ENCODE peak calls at places on chromosomes 3 and 15, in nine cellular contexts. J is neural progenitor cell, I is Peyer's patch, N is IMR-90, A is lower lobe of right lung, T is HepG2, C is H9, E is endodermal cell, W is left ventricle myocardium inferior. Z is an unnamed sample. For H3K4me1, the result is how much of the 10 kb centered on the place peaks cover.

GRCh38 chr3:53255360-53255774 is 455 bp downstream of the TKT start:
- DNase-seq in I (peak), E (no peak), W (peak), J (no peak), A (peak), C (no peak), T (no peak), N (no peak), Z (peak)

GRCh38 chr3:167840247-167840646 is 104.7 kb downstream of the SERPINI1 start:
- DNase-seq in I (no peak), E (no peak), N (no peak), T (no peak), W (no peak), C (no peak), J (no peak), A (no peak), Z (no peak)

GRCh38 chr3:55486101-55486856 is 827 bp downstream of the WNT5A start:
- DNase-seq in E (peak), A (peak), C (peak), W (peak), T (no peak), N (peak), I (no peak), J (peak), Z (no peak)

GRCh38 chr3:179750720-179751328 is 98.0 kb downstream of the USP13 start:
- DNase-seq in E (no peak), W (no peak), T (peak), J (peak), N (peak), C (no peak), A (no peak), I (no peak), Z (no peak)

GRCh38 chr3:156483426-156483825 is 71.5 kb downstream of the SSR3 start:
- DNase-seq in I (peak), E (no peak), A (no peak), N (peak), J (no peak), W (no peak), T (no peak), C (no peak), Z (no peak)

GRCh38 chr3:167450195-167450594 is 23.6 kb downstream of the SERPINI2 start:
- DNase-seq in W (no peak), N (no peak), A (no peak), C (no peak), E (no peak), T (no peak), I (no peak), J (no peak), Z (no peak)

GRCh38 chr3:192130534-192131132 is 596.7 kb downstream of the FGF12 start:
- DNase-seq in T (peak), A (no peak), C (peak), J (peak), I (peak), W (peak), N (peak), E (peak), Z (no peak)

GRCh38 chr3:60555704-60556340 is 695.4 kb downstream of the FHIT start:
- DNase-seq in N (peak), A (no peak), C (peak), E (peak), J (peak), T (no peak), W (no peak), I (no peak), Z (no peak)

GRCh38 chr3:108312656-108313055 is 16.3 kb downstream of the HHLA2 start:
- DNase-seq in E (no peak), W (no peak), C (no peak), J (no peak), T (no peak), I (no peak), A (no peak), N (peak), Z (no peak)

GRCh38 chr3:140022061-140022781 is 87.2 kb downstream of the CLSTN2 start:
- DNase-seq in T (no peak), C (no peak), E (no peak), I (no peak), A (no peak), W (peak), N (no peak), J (no peak), Z (no peak)

GRCh38 chr3:50675179-50676030 is 678 bp downstream of the DOCK3 start:
- DNase-seq in T (no peak), W (peak), I (peak), J (peak), E (peak), A (peak), N (no peak), C (peak), Z (peak)

GRCh38 chr15:62110000-62110851 is 43.4 kb downstream of the C2CD4A start:
- DNase-seq in A (no peak), W (no peak), J (no peak), N (peak), I (no peak), E (no peak), T (no peak), C (no peak), Z (no peak)

GRCh38 chr15:60945196-60945595 is 283.9 kb downstream of the RORA start:
- DNase-seq in T (no peak), J (no peak), A (no peak), E (no peak), W (peak), C (no peak), I (no peak), N (no peak), Z (no peak)

GRCh38 chr15:77659350-77660321 is 26.9 kb upstream of the LINGO1 start:
- DNase-seq in C (peak), A (peak), T (peak), W (peak), E (peak), N (peak), I (no peak), J (peak), Z (no peak)

GRCh38 chr3:11136871-11137626 is 17.2 kb upstream of the HRH1 start:
- DNase-seq in E (peak), A (no peak), T (peak), C (peak), J (no peak), W (no peak), I (no peak), N (peak), Z (no peak)

GRCh38 chr3:187247398-187247797 is 44.1 kb downstream of the MASP1 start:
- DNase-seq in N (no peak), W (no peak), T (no peak), E (no peak), J (no peak), A (no peak), C (no peak), I (no peak), Z (no peak)

GRCh38 chr3:42780892-42781700 is 8.0 kb upstream of the CCDC13 start:
- DNase-seq in C (no peak), N (peak), I (no peak), W (no peak), T (peak), J (peak), A (no peak), E (no peak), Z (no peak)

GRCh38 chr3:157233923-157234322 is 74.0 kb upstream of the CCNL1 start:
- DNase-seq in I (no peak), A (no peak), N (no peak), T (no peak), C (no peak), E (no peak), J (no peak), W (no peak), Z (no peak)

GRCh38 chr15:57005244-57005643 is 86.8 kb downstream of the TCF12 start:
- DNase-seq in J (no peak), A (no peak), C (no peak), I (no peak), N (no peak), W (no peak), T (no peak), E (no peak), Z (no peak)

GRCh38 chr3:122533931-122534334 is 19.2 kb upstream of the KPNA1 start:
- DNase-seq in W (no peak), I (no peak), C (no peak), A (no peak), N (peak), J (no peak), T (no peak), E (peak), Z (no peak)

GRCh38 chr3:155197786-155198185 is 95.7 kb downstream of the STRIT1 start:
- DNase-seq in A (no peak), I (no peak), W (no peak), E (no peak), N (no peak), C (no peak), J (no peak), T (no peak), Z (no peak)

GRCh38 chr3:155193868-155194267 is 99.6 kb downstream of the STRIT1 start:
- DNase-seq in T (no peak), I (no peak), N (no peak), W (no peak), E (no peak), C (no peak), A (no peak), J (no peak), Z (no peak)

GRCh38 chr3:155195558-155195957 is 97.9 kb downstream of the STRIT1 start:
- DNase-seq in I (no peak), E (no peak), J (no peak), N (no peak), W (no peak), T (no peak), A (no peak), C (no peak), Z (no peak)

GRCh38 chr3:155194973-155195372 is 98.5 kb downstream of the STRIT1 start:
- DNase-seq in N (no peak), T (no peak), J (no peak), I (no peak), E (peak), C (peak), A (no peak), W (no peak), Z (no peak)

DNA sequence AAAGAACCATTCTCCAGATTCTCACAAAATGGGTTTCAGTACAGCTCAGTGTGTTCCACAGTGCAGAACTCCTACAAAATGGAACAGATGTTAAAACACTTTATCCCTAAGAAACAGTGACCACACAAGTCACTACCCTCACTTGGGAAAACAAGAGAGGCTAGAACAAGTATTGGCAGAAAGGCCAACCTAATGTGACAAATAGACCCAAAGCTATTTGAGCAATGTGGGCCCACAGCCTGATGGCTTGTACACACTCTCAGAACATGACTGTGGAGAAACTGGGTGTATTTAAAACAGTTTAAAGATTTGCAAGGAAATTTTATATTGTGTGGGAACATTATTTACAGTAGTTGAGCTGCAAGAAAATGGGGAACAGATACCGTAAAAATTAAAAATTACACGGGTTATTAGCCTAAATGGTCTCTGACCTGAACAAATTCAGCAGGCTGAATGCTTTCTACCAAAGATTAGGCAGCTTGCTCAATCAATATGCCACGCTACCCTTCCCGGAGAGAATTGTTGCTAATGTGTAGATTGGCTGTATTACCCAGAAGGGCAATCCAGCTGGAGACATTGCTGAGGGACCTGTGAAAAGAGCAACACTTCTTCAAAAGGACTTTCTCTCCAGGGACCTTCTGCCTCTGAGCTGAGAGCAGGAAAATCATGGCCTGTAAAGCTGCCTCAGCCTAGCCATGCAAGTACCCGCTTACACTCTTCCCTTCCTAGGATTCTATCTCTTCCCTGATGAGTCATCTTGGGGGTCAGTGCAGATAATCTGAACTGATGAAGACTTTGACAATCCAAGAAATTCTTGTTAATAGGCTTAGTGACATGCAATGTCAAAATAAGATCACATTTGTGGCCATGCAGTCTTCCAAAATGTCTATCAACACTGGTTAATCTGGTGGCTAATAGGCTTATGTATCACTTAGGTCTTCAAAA is 97.1 kb downstream of the STRIT1 start:
- DNase-seq in C (no peak), N (no peak), J (no peak), W (no peak), E (peak), T (no peak), A (no peak), I (no peak), Z (no peak)
- H3K4me1 ChIP-seq in C (under half), N (under half), J (under half), W (under half), E (under half), T (under half), A (under half), I (under half), Z (under half)

GRCh38 chr3:37245003-37245402 is 70.6 kb upstream of the LRRFIP2 start:
- DNase-seq in N (no peak), T (no peak), C (no peak), E (no peak), J (no peak), W (no peak), A (no peak), I (no peak), Z (no peak)
- H3K4me1 ChIP-seq in N (under half), T (half or more), C (under half), E (under half), J (under half), W (half or more), A (half or more), I (under half), Z (under half)

GRCh38 chr3:45988100-45988761 is 7.4 kb downstream of the FYCO1 start:
- DNase-seq in T (no peak), J (no peak), C (no peak), W (no peak), A (no peak), I (no peak), E (no peak), N (no peak), Z (no peak)
- H3K4me1 ChIP-seq in T (under half), J (under half), C (under half), W (half or more), A (half or more), I (under half), E (under half), N (half or more), Z (under half)

GRCh38 chr3:177107840-177108239 is 89.4 kb downstream of the TBL1XR1 start:
- DNase-seq in I (no peak), N (no peak), J (no peak), C (no peak), W (no peak), A (no peak), E (no peak), T (no peak), Z (no peak)
- H3K4me1 ChIP-seq in I (under half), N (under half), J (half or more), C (under half), W (half or more), A (half or more), E (under half), T (half or more), Z (under half)

DNA sequence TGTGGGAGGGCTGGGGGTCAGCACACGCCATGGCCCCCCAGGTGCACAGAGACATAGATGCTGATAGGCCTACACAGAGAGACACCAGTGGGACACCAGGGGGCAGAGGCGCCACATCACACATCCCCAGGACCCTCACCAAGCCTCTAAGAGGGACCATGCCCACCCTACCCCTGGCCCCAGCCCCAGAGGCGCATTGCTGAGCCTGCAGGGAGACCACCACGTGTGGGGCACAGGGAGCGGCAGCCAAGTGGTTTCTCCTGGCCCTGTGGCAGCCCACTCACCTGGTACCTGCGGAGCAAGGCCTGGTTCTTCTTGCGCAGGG is 1.2 kb downstream of the CCDC9B start:
- DNase-seq in N (no peak), T (no peak), C (no peak), W (no peak), I (no peak), E (no peak), A (no peak), J (no peak), Z (no peak)
- H3K4me1 ChIP-seq in N (under half), T (half or more), C (under half), W (half or more), I (under half), E (under half), A (half or more), J (under half), Z (under half)

Z was measured in effector memory CD4-positive, alpha-beta T cell.